ENCODE peak calls at places on chromosomes 5 and 9, in ten cellular contexts. F is suprapubic skin, S is ovary, W is mucosa of descending colon, H is AG04450, K is kidney epithelial cell, J is GM23338, Y is cardiac muscle cell, P is testis, B is thyroid gland. M is an unnamed sample.

GRCh38 chr5:42483472-42484154 is 60.4 kb downstream of the GHR start:
- DNase-seq in F (no peak), S (no peak), W (no peak), H (no peak), K (no peak), J (no peak), Y (no peak), P (peak), B (peak), M (no peak)

GRCh38 chr9:77475641-77476473 is 172.3 kb downstream of the GNA14 start:
- DNase-seq in F (no peak), S (no peak), W (no peak), H (no peak), K (no peak), J (peak), Y (peak), P (no peak), B (no peak), M (no peak)

GRCh38 chr5:151357097-151357496 is 9.7 kb upstream of the SLC36A2 start:
- DNase-seq in F (no peak), S (no peak), W (no peak), H (no peak), K (no peak), J (peak), Y (no peak), P (no peak), B (no peak), M (peak)

GRCh38 chr5:17803976-17804375 is 169.7 kb downstream of the TAF11L14 start:
- DNase-seq in F (no peak), S (no peak), W (no peak), H (no peak), K (no peak), J (no peak), Y (no peak), P (no peak), B (no peak), M (no peak)

GRCh38 chr5:174418809-174419522 is 305.4 kb upstream of the MSX2 start:
- DNase-seq in F (no peak), S (no peak), W (no peak), H (no peak), K (no peak), J (peak), Y (peak), P (peak), B (peak), M (no peak)

GRCh38 chr5:82793808-82794419 is 283.3 kb downstream of the TMEM167A start:
- DNase-seq in F (no peak), S (no peak), W (no peak), H (no peak), K (no peak), J (peak), Y (peak), P (peak), B (peak), M (peak)

GRCh38 chr5:11815481-11815880 is 88.8 kb downstream of the CTNND2 start:
- DNase-seq in F (no peak), S (no peak), W (no peak), H (no peak), K (no peak), J (no peak), Y (no peak), P (no peak), B (peak), M (no peak)

GRCh38 chr9:20238921-20239320 is 383.4 kb downstream of the MLLT3 start:
- DNase-seq in F (no peak), S (no peak), W (no peak), H (no peak), K (no peak), J (no peak), Y (peak), P (no peak), B (no peak), M (peak)

GRCh38 chr9:92406506-92406905 is 2.1 kb upstream of the OGN start:
- DNase-seq in F (no peak), S (no peak), W (no peak), H (no peak), K (no peak), J (no peak), Y (peak), P (peak), B (peak), M (no peak)

GRCh38 chr5:157253547-157253946 is 12.4 kb upstream of the CYFIP2 start:
- DNase-seq in F (no peak), S (no peak), W (no peak), H (peak), K (no peak), J (peak), Y (peak), P (peak), B (peak), M (peak)

GRCh38 chr5:103224894-103225246 is 33.7 kb upstream of the MACIR start:
- DNase-seq in F (no peak), S (no peak), W (no peak), H (no peak), K (no peak), J (no peak), Y (no peak), P (no peak), B (no peak), M (no peak)

GRCh38 chr9:114078021-114078780 is at the start of gene AMBP:
- DNase-seq in F (no peak), S (no peak), W (no peak), H (no peak), K (no peak), J (peak), Y (peak), P (no peak), B (no peak), M (peak)

GRCh38 chr9:95459867-95460626 is 56.7 kb downstream of the PTCH1 start:
- DNase-seq in F (no peak), S (no peak), W (no peak), H (no peak), K (no peak), J (no peak), Y (no peak), P (no peak), B (no peak), M (no peak)

GRCh38 chr9:127915801-127916664 is 808 bp downstream of the ST6GALNAC4 start:
- DNase-seq in F (no peak), S (no peak), W (no peak), H (no peak), K (no peak), J (no peak), Y (no peak), P (no peak), B (no peak), M (no peak)

GRCh38 chr9:115930472-115930871 is 223.1 kb upstream of the PAPPA start:
- DNase-seq in F (no peak), S (no peak), W (no peak), H (no peak), K (no peak), J (no peak), Y (peak), P (no peak), B (no peak), M (peak)

GRCh38 chr5:37002176-37002751 is 125.7 kb downstream of the NIPBL start:
- DNase-seq in F (no peak), S (no peak), W (no peak), H (no peak), K (no peak), J (peak), Y (no peak), P (no peak), B (no peak), M (no peak)

GRCh38 chr9:91785403-91785917 is 164.6 kb downstream of the ROR2 start:
- DNase-seq in F (no peak), S (peak), W (no peak), H (no peak), K (no peak), J (no peak), Y (no peak), P (peak), B (no peak), M (no peak)

GRCh38 chr9:31347082-31347617 is 1037.3 kb upstream of the ACO1 start:
- DNase-seq in F (no peak), S (no peak), W (no peak), H (no peak), K (peak), J (peak), Y (peak), P (no peak), B (no peak), M (peak)

GRCh38 chr9:33210006-33210715 is 29.8 kb upstream of the SPINK4 start:
- DNase-seq in F (no peak), S (no peak), W (no peak), H (no peak), K (no peak), J (no peak), Y (no peak), P (peak), B (no peak), M (no peak)

GRCh38 chr5:159902444-159903121 is 13.7 kb upstream of the ADRA1B start:
- DNase-seq in F (no peak), S (no peak), W (no peak), H (no peak), K (peak), J (no peak), Y (peak), P (no peak), B (no peak), M (peak)

GRCh38 chr9:108021311-108021710 is 531.7 kb upstream of the KLF4 start:
- DNase-seq in F (no peak), S (no peak), W (no peak), H (no peak), K (no peak), J (no peak), Y (no peak), P (no peak), B (no peak), M (no peak)

GRCh38 chr5:30401479-30402058 is 791.9 kb upstream of the CDH6 start:
- DNase-seq in F (no peak), S (no peak), W (no peak), H (peak), K (no peak), J (peak), Y (peak), P (peak), B (peak), M (peak)

GRCh38 chr5:17732351-17732923 is 98.2 kb downstream of the TAF11L14 start:
- DNase-seq in F (no peak), S (no peak), W (no peak), H (no peak), K (no peak), J (no peak), Y (no peak), P (no peak), B (no peak), M (peak)

GRCh38 chr9:22379272-22379671 is 67.4 kb upstream of the DMRTA1 start:
- DNase-seq in F (no peak), S (no peak), W (no peak), H (no peak), K (no peak), J (no peak), Y (no peak), P (no peak), B (no peak), M (no peak)

GRCh38 chr9:36929350-36929675 is 104.8 kb downstream of the PAX5 start:
- DNase-seq in F (peak), S (no peak), W (no peak), H (no peak), K (no peak), J (no peak), Y (no peak), P (no peak), B (no peak), M (no peak)

GRCh38 chr9:116269250-116269649 is 115.7 kb downstream of the PAPPA start:
- DNase-seq in F (no peak), S (no peak), W (no peak), H (no peak), K (no peak), J (no peak), Y (peak), P (no peak), B (no peak), M (peak)

GRCh38 chr5:56913766-56914165 is 4.4 kb downstream of the SETD9 start:
- DNase-seq in F (no peak), S (no peak), W (no peak), H (no peak), K (no peak), J (no peak), Y (no peak), P (no peak), B (no peak), M (no peak)

GRCh38 chr9:110258671-110259070 is 2.4 kb upstream of the TXN start:
- DNase-seq in F (no peak), S (no peak), W (no peak), H (no peak), K (no peak), J (no peak), Y (no peak), P (no peak), B (no peak), M (no peak)

GRCh38 chr5:113612060-113612496 is 98.6 kb downstream of the YTHDC2 start:
- DNase-seq in F (no peak), S (no peak), W (no peak), H (peak), K (peak), J (peak), Y (peak), P (no peak), B (no peak), M (peak)

GRCh38 chr9:16136961-16137360 is 584.1 kb downstream of the CCDC171 start:
- DNase-seq in F (no peak), S (no peak), W (no peak), H (no peak), K (no peak), J (no peak), Y (peak), P (no peak), B (no peak), M (no peak)

GRCh38 chr9:93636172-93636661 is 59.8 kb downstream of the PHF2 start:
- DNase-seq in F (no peak), S (no peak), W (no peak), H (no peak), K (no peak), J (no peak), Y (no peak), P (peak), B (no peak), M (no peak)

GRCh38 chr9:93090091-93090655 is 5.8 kb upstream of the CARD19 start:
- DNase-seq in F (peak), S (peak), W (peak), H (no peak), K (no peak), J (no peak), Y (no peak), P (peak), B (peak), M (no peak)

GRCh38 chr9:69204869-69205268 is 30.8 kb downstream of the TJP2 start:
- DNase-seq in F (no peak), S (no peak), W (no peak), H (no peak), K (no peak), J (peak), Y (peak), P (peak), B (peak), M (peak)

DNA sequence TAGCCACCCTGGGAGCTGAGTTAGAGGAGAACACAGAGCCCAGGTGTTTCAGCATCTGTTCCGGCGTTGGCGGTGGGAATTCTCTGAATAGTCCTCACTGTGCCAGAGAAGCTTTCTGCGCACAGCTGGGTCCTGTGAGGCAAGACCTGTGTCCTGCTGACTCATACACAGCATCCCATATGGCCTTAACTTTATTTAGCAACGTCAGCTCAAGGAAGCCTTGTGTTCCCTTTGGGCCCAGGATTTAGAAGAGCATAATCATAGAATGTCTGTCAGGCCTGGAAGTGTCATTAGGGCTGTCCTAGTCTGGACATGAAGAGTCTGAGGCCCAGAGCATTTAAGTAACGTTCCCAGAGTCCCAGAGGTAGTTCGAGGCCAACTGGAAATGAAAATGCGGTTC is 188.6 kb upstream of the DMRT1 start:
- DNase-seq in F (no peak), S (no peak), W (no peak), H (no peak), K (no peak), J (no peak), Y (peak), P (no peak), B (no peak), M (peak)
- H3K4me3 ChIP-seq in F (no peak), S (no peak), W (no peak), H (no peak), K (no peak), J (no peak), Y (no peak), P (no peak), B (no peak), M (no peak)

DNA sequence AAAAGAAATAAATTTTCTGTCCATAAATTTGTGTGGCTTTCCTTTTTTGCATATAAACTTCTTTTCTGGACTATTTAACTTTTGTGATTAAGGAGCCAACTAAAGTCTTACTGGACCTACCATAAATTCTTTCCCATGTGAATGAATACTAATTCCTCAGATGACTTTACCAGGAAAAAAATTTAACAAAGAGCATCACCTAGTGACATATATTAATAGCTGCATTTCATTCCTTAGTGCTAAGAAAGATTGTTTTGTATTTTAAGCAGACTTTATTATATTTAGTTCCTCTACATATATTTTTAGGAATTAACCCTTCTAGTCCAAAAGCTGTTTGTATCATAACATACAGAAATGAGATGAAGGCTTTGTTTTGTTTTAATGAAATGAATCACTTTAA is 64.4 kb downstream of the C9orf85 start:
- DNase-seq in F (no peak), S (no peak), W (no peak), H (no peak), K (no peak), J (no peak), Y (peak), P (no peak), B (no peak), M (peak)
- TF ChIP-seq CTCF in F (no peak), S (no peak), W (no peak), H (peak), K (no peak), J (peak), Y (peak), P (no peak), B (no peak), M (peak)

GRCh38 chr9:2125909-2126308 is 110.8 kb downstream of the SMARCA2 start:
- DNase-seq in F (no peak), S (no peak), W (no peak), H (no peak), K (no peak), J (no peak), Y (peak), P (no peak), B (no peak), M (no peak)
- H3K4me3 ChIP-seq in F (peak), S (peak), W (no peak), H (peak), K (no peak), J (no peak), Y (no peak), P (no peak), B (no peak), M (no peak)

GRCh38 chr5:143952809-143953208 is 140.8 kb downstream of the HMHB1 start:
- DNase-seq in F (no peak), S (no peak), W (no peak), H (no peak), K (no peak), J (no peak), Y (no peak), P (no peak), B (no peak), M (no peak)

GRCh38 chr5:143955140-143955539 is 143.2 kb downstream of the HMHB1 start:
- DNase-seq in F (no peak), S (no peak), W (no peak), H (no peak), K (no peak), J (no peak), Y (peak), P (no peak), B (no peak), M (no peak)

DNA sequence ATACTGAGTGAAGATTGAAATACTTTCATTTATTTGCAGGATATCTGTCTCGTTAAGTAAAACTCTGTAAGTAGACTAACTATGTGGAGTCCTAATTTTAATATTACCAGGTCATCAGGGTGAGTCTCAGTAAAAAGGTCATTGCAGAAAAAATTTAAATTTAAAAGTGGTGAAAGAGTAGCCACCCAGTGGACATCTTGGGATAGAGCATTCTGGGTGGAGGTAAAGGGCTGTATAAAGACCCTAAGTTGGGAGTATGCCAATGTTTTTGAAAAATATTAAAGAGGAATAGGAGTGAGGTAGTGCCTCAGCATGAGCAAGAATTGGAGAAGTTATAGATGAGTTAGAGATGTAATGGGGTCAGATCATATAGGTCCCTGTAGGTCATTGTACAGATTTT is 145.5 kb downstream of the HMHB1 start:
- DNase-seq in F (no peak), S (no peak), W (no peak), H (no peak), K (no peak), J (peak), Y (no peak), P (no peak), B (no peak), M (no peak)
- TF ChIP-seq CTCF in F (no peak), S (no peak), W (no peak), H (peak), K (peak), J (peak), Y (peak), P (no peak), B (peak), M (peak)

GRCh38 chr5:137279631-137280236 is 219.4 kb downstream of the SPOCK1 start:
- DNase-seq in F (no peak), S (no peak), W (no peak), H (no peak), K (no peak), J (no peak), Y (no peak), P (no peak), B (no peak), M (no peak)
- H3K4me3 ChIP-seq in F (no peak), S (no peak), W (no peak), H (no peak), K (no peak), J (no peak), Y (no peak), P (no peak), B (no peak), M (no peak)

DNA sequence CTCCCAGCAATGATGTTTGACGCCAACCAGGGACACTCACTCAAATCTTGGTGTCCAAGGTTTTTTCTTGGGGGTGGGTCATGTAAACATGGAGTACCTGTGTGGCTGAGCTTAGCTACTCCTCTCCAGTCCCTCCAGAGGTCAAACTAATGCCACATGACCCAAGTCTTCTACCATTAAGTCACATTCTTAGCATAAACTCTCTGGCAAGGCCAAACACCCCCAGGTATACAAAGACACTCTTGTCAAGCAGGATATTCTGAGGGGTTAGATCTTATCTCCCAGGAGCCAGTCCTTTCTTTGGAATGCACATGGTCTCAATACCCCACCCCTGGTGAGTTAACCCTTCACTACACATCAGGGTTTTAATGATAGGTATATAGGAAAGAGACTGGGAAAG is 161.4 kb downstream of the PDZD2 start:
- DNase-seq in F (no peak), S (no peak), W (no peak), H (no peak), K (no peak), J (no peak), Y (no peak), P (no peak), B (no peak), M (no peak)
- TF ChIP-seq CTCF in F (no peak), S (no peak), W (no peak), H (no peak), K (no peak), J (no peak), Y (no peak), P (no peak), B (no peak), M (no peak)

GRCh38 chr5:72141440-72142271 is 34.4 kb downstream of the MAP1B start:
- DNase-seq in F (no peak), S (peak), W (no peak), H (peak), K (peak), J (no peak), Y (peak), P (peak), B (no peak), M (no peak)
- H3K4me3 ChIP-seq in F (no peak), S (no peak), W (no peak), H (peak), K (no peak), J (no peak), Y (no peak), P (no peak), B (no peak), M (no peak)

M was measured in epithelial cell of esophagus.